ENCODE peak calls at places on chromosomes 11 and 22, in ten cellular contexts. W is adipocyte; I is heart right ventricle; L is G401; V is activated T-cell treated with anti-CD3 and anti-CD28 coated beads, Interleukin-2, amount 50 U/mL, for 4 hours; H is hepatic stellate cell; P is cardiac muscle cell; R is substantia nigra; F is NCI-H1092; Y is prostate gland. C is an unnamed sample.
A peak's percentile ranks its signal among the peaks of the same experiment; 100 is the strongest.

GRCh38 chr11:9639099-9639498 is 24.8 kb upstream of the SWAP70 start:
- DNase-seq in W (no peak), I (peak; percentile 60), L (no peak), V (no peak), H (no peak), P (no peak), R (no peak), F (no peak), Y (no peak), C (no peak)

GRCh38 chr22:24054356-24054755 is 43.3 kb downstream of the CABIN1 start:
- DNase-seq in W (peak; percentile 45), I (no peak), L (no peak), V (no peak), H (no peak), P (no peak), R (no peak), F (no peak), Y (no peak), C (no peak)

GRCh38 chr11:90414221-90414620 is 191.4 kb upstream of the CHORDC1 start:
- DNase-seq in W (no peak), I (no peak), L (no peak), V (no peak), H (no peak), P (no peak), R (no peak), F (no peak), Y (no peak), C (no peak)

GRCh38 chr22:44746836-44747519 is 5.4 kb upstream of the ARHGAP8 start:
- DNase-seq in W (no peak), I (no peak), L (no peak), V (no peak), H (no peak), P (no peak), R (no peak), F (no peak), Y (no peak), C (no peak)

GRCh38 chr11:125201525-125202121 is 37.1 kb downstream of the PKNOX2 start:
- DNase-seq in W (no peak), I (no peak), L (peak; percentile 84), V (no peak), H (no peak), P (no peak), R (no peak), F (no peak), Y (peak; percentile 64), C (no peak)

GRCh38 chr11:110470716-110471115 is 41.0 kb downstream of the FDX1 start:
- DNase-seq in W (no peak), I (no peak), L (no peak), V (no peak), H (peak; percentile 12), P (no peak), R (no peak), F (no peak), Y (no peak), C (no peak)

GRCh38 chr11:117009905-117010605 is 88.2 kb downstream of the SIK3 start:
- DNase-seq in W (no peak), I (no peak), L (no peak), V (no peak), H (no peak), P (no peak), R (no peak), F (no peak), Y (no peak), C (no peak)

GRCh38 chr22:43996170-43996980 is 27.7 kb upstream of the PARVB start:
- DNase-seq in W (no peak), I (peak; percentile 64), L (peak; percentile 64), V (peak; percentile 66), H (no peak), P (no peak), R (peak; percentile 10), F (no peak), Y (no peak), C (no peak)

GRCh38 chr22:32341122-32341740 is 16.4 kb upstream of the RFPL3 start:
- DNase-seq in W (no peak), I (no peak), L (no peak), V (no peak), H (no peak), P (no peak), R (no peak), F (no peak), Y (no peak), C (no peak)

GRCh38 chr11:7640826-7641225 is 32.5 kb downstream of the CYB5R2 start:
- DNase-seq in W (no peak), I (no peak), L (no peak), V (no peak), H (no peak), P (no peak), R (no peak), F (no peak), Y (no peak), C (no peak)

GRCh38 chr11:122733301-122733686 is 77.8 kb downstream of the UBASH3B start:
- DNase-seq in W (no peak), I (no peak), L (no peak), V (no peak), H (peak; percentile 56), P (no peak), R (no peak), F (peak; percentile 74), Y (no peak), C (no peak)

GRCh38 chr22:19937616-19938473 is 3.7 kb upstream of the COMT start:
- DNase-seq in W (no peak), I (no peak), L (no peak), V (no peak), H (no peak), P (no peak), R (no peak), F (no peak), Y (peak; percentile 87), C (no peak)

GRCh38 chr11:77379917-77380316 is 78.4 kb upstream of the GDPD4 start:
- DNase-seq in W (no peak), I (no peak), L (no peak), V (no peak), H (no peak), P (no peak), R (no peak), F (no peak), Y (no peak), C (no peak)

GRCh38 chr11:1755344-1756023 is 5.1 kb upstream of the IFITM10 start:
- DNase-seq in W (no peak), I (peak; percentile 73), L (peak; percentile 71), V (no peak), H (no peak), P (peak; percentile 46), R (no peak), F (no peak), Y (peak; percentile 48), C (no peak)

GRCh38 chr22:21760640-21761039 is 25.0 kb upstream of the YPEL1 start:
- DNase-seq in W (peak; percentile 75), I (no peak), L (no peak), V (no peak), H (no peak), P (no peak), R (no peak), F (no peak), Y (no peak), C (no peak)

GRCh38 chr22:45421349-45422057 is 8.0 kb downstream of the RIBC2 start:
- DNase-seq in W (no peak), I (no peak), L (no peak), V (no peak), H (no peak), P (no peak), R (no peak), F (no peak), Y (no peak), C (no peak)

GRCh38 chr22:30777589-30777988 is 82.9 kb downstream of the OSBP2 start:
- DNase-seq in W (no peak), I (no peak), L (no peak), V (no peak), H (no peak), P (no peak), R (no peak), F (no peak), Y (no peak), C (peak; percentile 1)

GRCh38 chr22:22752556-22753477 is 108.4 kb downstream of the GGTLC2 start:
- DNase-seq in W (peak; percentile 79), I (no peak), L (no peak), V (no peak), H (no peak), P (no peak), R (no peak), F (no peak), Y (no peak), C (no peak)